ENCODE peak calls at places on chromosome 17, in six cellular contexts. One of them, this sample, is unnamed.
A peak's percentile ranks its signal among the peaks of the same experiment; 100 is the strongest.

GRCh38 chr17:82204831-82205719 is 7.6 kb downstream of the CCDC57 start:
- DNase-seq in pancreas: peak; percentile 54
- DNase-seq in neural crest cell: no peak
- DNase-seq in PC-3: peak; percentile 91
- DNase-seq in AG10803: peak; percentile 62
- DNase-seq in fibroblast of mammary gland: peak; percentile 87
- DNase-seq in this sample: no peak

GRCh38 chr17:16465861-16466338 is 26.1 kb downstream of the LRRC75A start:
- DNase-seq in pancreas: no peak
- DNase-seq in neural crest cell: no peak
- DNase-seq in PC-3: no peak
- DNase-seq in AG10803: no peak
- DNase-seq in fibroblast of mammary gland: no peak
- DNase-seq in this sample: no peak

GRCh38 chr17:68576811-68577551 is 24.2 kb downstream of the FAM20A start:
- DNase-seq in pancreas: no peak
- DNase-seq in neural crest cell: no peak
- DNase-seq in PC-3: no peak
- DNase-seq in AG10803: peak; percentile 91
- DNase-seq in fibroblast of mammary gland: peak; percentile 95
- DNase-seq in this sample: no peak

GRCh38 chr17:41835800-41836549 is at the start of gene NT5C3B:
- DNase-seq in pancreas: peak; percentile 79
- DNase-seq in neural crest cell: peak; percentile 56
- DNase-seq in PC-3: peak; percentile 55
- DNase-seq in AG10803: peak; percentile 46
- DNase-seq in fibroblast of mammary gland: peak; percentile 17
- DNase-seq in this sample: peak; percentile 35

GRCh38 chr17:1271020-1271423 is 778 bp downstream of the BHLHA9 start:
- DNase-seq in pancreas: no peak
- DNase-seq in neural crest cell: no peak
- DNase-seq in PC-3: no peak
- DNase-seq in AG10803: no peak
- DNase-seq in fibroblast of mammary gland: no peak
- DNase-seq in this sample: no peak

GRCh38 chr17:10729334-10730193 is at the start of gene TMEM220:
- DNase-seq in pancreas: peak; percentile 85
- DNase-seq in neural crest cell: peak; percentile 72
- DNase-seq in PC-3: peak; percentile 60
- DNase-seq in AG10803: peak; percentile 75
- DNase-seq in fibroblast of mammary gland: peak; percentile 63
- DNase-seq in this sample: peak; percentile 50

GRCh38 chr17:48463531-48463930 is 33.5 kb upstream of the SKAP1 start:
- DNase-seq in pancreas: no peak
- DNase-seq in neural crest cell: no peak
- DNase-seq in PC-3: no peak
- DNase-seq in AG10803: peak; percentile 86
- DNase-seq in fibroblast of mammary gland: peak; percentile 62
- DNase-seq in this sample: no peak

GRCh38 chr17:71631483-71631882 is 489.3 kb upstream of the SOX9 start:
- DNase-seq in pancreas: no peak
- DNase-seq in neural crest cell: no peak
- DNase-seq in PC-3: peak; percentile 91
- DNase-seq in AG10803: peak; percentile 86
- DNase-seq in fibroblast of mammary gland: peak; percentile 26
- DNase-seq in this sample: no peak

GRCh38 chr17:70086468-70086867 is 11.4 kb downstream of the KCNJ16 start:
- DNase-seq in pancreas: no peak
- DNase-seq in neural crest cell: no peak
- DNase-seq in PC-3: peak; percentile 59
- DNase-seq in AG10803: no peak
- DNase-seq in fibroblast of mammary gland: no peak
- DNase-seq in this sample: no peak

GRCh38 chr17:33050611-33051140 is 59.0 kb downstream of the SPACA3 start:
- DNase-seq in pancreas: no peak
- DNase-seq in neural crest cell: no peak
- DNase-seq in PC-3: no peak
- DNase-seq in AG10803: no peak
- DNase-seq in fibroblast of mammary gland: no peak
- DNase-seq in this sample: no peak

GRCh38 chr17:75181608-75182318 is 996 bp downstream of the SUMO2 start:
- DNase-seq in pancreas: no peak
- DNase-seq in neural crest cell: no peak
- DNase-seq in PC-3: no peak
- DNase-seq in AG10803: no peak
- DNase-seq in fibroblast of mammary gland: no peak
- DNase-seq in this sample: peak; percentile 49

GRCh38 chr17:27618417-27618816 is 12.6 kb upstream of the LGALS9 start:
- DNase-seq in pancreas: no peak
- DNase-seq in neural crest cell: no peak
- DNase-seq in PC-3: no peak
- DNase-seq in AG10803: no peak
- DNase-seq in fibroblast of mammary gland: no peak
- DNase-seq in this sample: no peak

GRCh38 chr17:5702951-5703510 is 118.7 kb upstream of the NLRP1 start:
- DNase-seq in pancreas: no peak
- DNase-seq in neural crest cell: no peak
- DNase-seq in PC-3: no peak
- DNase-seq in AG10803: no peak
- DNase-seq in fibroblast of mammary gland: no peak
- DNase-seq in this sample: no peak

GRCh38 chr17:75684924-75685323 is 17.8 kb downstream of the SAP30BP start:
- DNase-seq in pancreas: no peak
- DNase-seq in neural crest cell: no peak
- DNase-seq in PC-3: peak; percentile 84
- DNase-seq in AG10803: peak; percentile 82
- DNase-seq in fibroblast of mammary gland: peak; percentile 44
- DNase-seq in this sample: no peak

GRCh38 chr17:28001149-28001548 is 41.3 kb upstream of the NLK start:
- DNase-seq in pancreas: no peak
- DNase-seq in neural crest cell: no peak
- DNase-seq in PC-3: no peak
- DNase-seq in AG10803: no peak
- DNase-seq in fibroblast of mammary gland: peak; percentile 21
- DNase-seq in this sample: no peak

GRCh38 chr17:7328840-7329359 is at the start of gene NEURL4:
- DNase-seq in pancreas: no peak
- DNase-seq in neural crest cell: peak; percentile 37
- DNase-seq in PC-3: peak; percentile 2
- DNase-seq in AG10803: no peak
- DNase-seq in fibroblast of mammary gland: no peak
- DNase-seq in this sample: no peak

GRCh38 chr17:82592289-82592683 is 56.0 kb downstream of the WDR45B start:
- DNase-seq in pancreas: no peak
- DNase-seq in neural crest cell: no peak
- DNase-seq in PC-3: no peak
- DNase-seq in AG10803: peak; percentile 9
- DNase-seq in fibroblast of mammary gland: no peak
- DNase-seq in this sample: no peak

GRCh38 chr17:382644-383533 is 30.3 kb upstream of the RPH3AL start:
- DNase-seq in pancreas: no peak
- DNase-seq in neural crest cell: peak; percentile 70
- DNase-seq in PC-3: no peak
- DNase-seq in AG10803: peak; percentile 54
- DNase-seq in fibroblast of mammary gland: no peak
- DNase-seq in this sample: no peak

GRCh38 chr17:45719335-45720071 is 64.6 kb upstream of the CRHR1 start:
- DNase-seq in pancreas: no peak
- DNase-seq in neural crest cell: no peak
- DNase-seq in PC-3: peak; percentile 97
- DNase-seq in AG10803: peak; percentile 78
- DNase-seq in fibroblast of mammary gland: peak; percentile 81
- DNase-seq in this sample: no peak

GRCh38 chr17:39699818-39700147 is at the start of gene ERBB2:
- DNase-seq in pancreas: peak; percentile 72
- DNase-seq in neural crest cell: peak; percentile 42
- DNase-seq in PC-3: peak; percentile 71
- DNase-seq in AG10803: peak; percentile 80
- DNase-seq in fibroblast of mammary gland: peak; percentile 71
- DNase-seq in this sample: no peak

GRCh38 chr17:16287563-16288027 is 65.7 kb downstream of the CENPV start:
- DNase-seq in pancreas: no peak
- DNase-seq in neural crest cell: no peak
- DNase-seq in PC-3: peak; percentile 55
- DNase-seq in AG10803: peak; percentile 70
- DNase-seq in fibroblast of mammary gland: peak; percentile 62
- DNase-seq in this sample: no peak

GRCh38 chr17:44110011-44110686 is 13.3 kb downstream of the HDAC5 start:
- DNase-seq in pancreas: no peak
- DNase-seq in neural crest cell: no peak
- DNase-seq in PC-3: no peak
- DNase-seq in AG10803: no peak
- DNase-seq in fibroblast of mammary gland: no peak
- DNase-seq in this sample: no peak

GRCh38 chr17:78422267-78422605 is 43.8 kb downstream of the PGS1 start:
- DNase-seq in pancreas: no peak
- DNase-seq in neural crest cell: no peak
- DNase-seq in PC-3: no peak
- DNase-seq in AG10803: no peak
- DNase-seq in fibroblast of mammary gland: no peak
- DNase-seq in this sample: no peak
- TF ChIP-seq CTCF in pancreas: no peak
- TF ChIP-seq CTCF in neural crest cell: no peak
- TF ChIP-seq CTCF in PC-3: peak; percentile 21
- TF ChIP-seq CTCF in AG10803: no peak
- TF ChIP-seq CTCF in fibroblast of mammary gland: no peak
- TF ChIP-seq CTCF in this sample: peak; percentile 45

GRCh38 chr17:79511471-79511870 is 99.4 kb downstream of the RBFOX3 start:
- DNase-seq in pancreas: no peak
- DNase-seq in neural crest cell: no peak
- DNase-seq in PC-3: no peak
- DNase-seq in AG10803: no peak
- DNase-seq in fibroblast of mammary gland: no peak
- DNase-seq in this sample: no peak
- TF ChIP-seq CTCF in pancreas: no peak
- TF ChIP-seq CTCF in neural crest cell: no peak
- TF ChIP-seq CTCF in PC-3: no peak
- TF ChIP-seq CTCF in AG10803: no peak
- TF ChIP-seq CTCF in fibroblast of mammary gland: no peak
- TF ChIP-seq CTCF in this sample: no peak

GRCh38 chr17:35171834-35172233 is 22.4 kb downstream of the SLC35G3 start:
- DNase-seq in pancreas: no peak
- DNase-seq in neural crest cell: no peak
- DNase-seq in PC-3: peak; percentile 33
- DNase-seq in AG10803: peak; percentile 8
- DNase-seq in fibroblast of mammary gland: peak; percentile 61
- DNase-seq in this sample: no peak

GRCh38 chr17:35174835-35175334 is 19.3 kb downstream of the SLC35G3 start:
- DNase-seq in pancreas: no peak
- DNase-seq in neural crest cell: no peak
- DNase-seq in PC-3: no peak
- DNase-seq in AG10803: no peak
- DNase-seq in fibroblast of mammary gland: no peak
- DNase-seq in this sample: no peak

GRCh38 chr17:35167666-35168065 is 20.0 kb downstream of the UNC45B start:
- DNase-seq in pancreas: no peak
- DNase-seq in neural crest cell: no peak
- DNase-seq in PC-3: peak; percentile 51
- DNase-seq in AG10803: peak; percentile 19
- DNase-seq in fibroblast of mammary gland: peak; percentile 67
- DNase-seq in this sample: no peak

GRCh38 chr17:35169964-35170363 is 22.3 kb downstream of the UNC45B start:
- DNase-seq in pancreas: no peak
- DNase-seq in neural crest cell: no peak
- DNase-seq in PC-3: no peak
- DNase-seq in AG10803: no peak
- DNase-seq in fibroblast of mammary gland: no peak
- DNase-seq in this sample: peak; percentile 11

DNA sequence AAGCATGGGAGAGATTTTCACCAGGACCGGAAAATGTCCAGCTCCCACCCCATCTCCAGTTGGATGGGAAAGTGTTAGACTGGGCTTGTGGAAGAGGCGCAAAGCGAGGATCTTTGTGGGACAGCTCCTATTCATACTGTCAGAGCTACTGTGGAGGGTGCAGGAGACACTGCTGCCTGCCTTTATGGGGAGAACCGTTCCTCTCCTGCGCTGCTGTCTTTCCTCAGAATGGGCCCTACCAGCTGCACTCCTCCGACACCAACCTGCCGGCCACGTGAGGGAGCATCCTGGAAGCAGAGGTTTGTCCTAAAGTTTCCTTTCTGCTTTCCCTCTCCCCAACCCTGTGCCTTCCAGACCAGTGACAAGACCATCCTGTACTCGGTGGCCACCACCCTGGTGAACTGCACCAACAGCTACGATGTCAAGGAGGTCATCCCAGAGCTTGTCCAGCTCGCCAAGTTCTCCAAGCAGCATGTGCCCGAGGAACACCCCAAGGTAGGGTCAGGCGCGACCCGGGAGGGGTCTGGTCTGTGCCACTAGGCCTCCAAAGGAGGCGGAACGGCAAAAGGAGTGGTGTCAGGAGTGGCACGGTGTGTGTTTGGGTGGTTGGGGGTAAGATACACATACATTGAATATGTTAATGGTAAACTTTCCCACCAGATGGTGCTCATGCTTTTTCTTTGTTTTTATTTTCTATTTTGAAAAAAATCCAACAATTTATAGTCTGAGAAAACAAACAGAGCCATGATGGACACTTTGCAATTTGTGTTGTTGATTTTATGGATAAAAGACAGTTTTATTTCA is 23.0 kb downstream of the SLC35G3 start:
- DNase-seq in pancreas: no peak
- DNase-seq in neural crest cell: no peak
- DNase-seq in PC-3: peak; percentile 64
- DNase-seq in AG10803: peak; percentile 14
- DNase-seq in fibroblast of mammary gland: peak; percentile 47
- DNase-seq in this sample: peak; percentile 20
- TF ChIP-seq CTCF in pancreas: no peak
- TF ChIP-seq CTCF in neural crest cell: no peak
- TF ChIP-seq CTCF in PC-3: peak; percentile 60
- TF ChIP-seq CTCF in AG10803: peak; percentile 51
- TF ChIP-seq CTCF in fibroblast of mammary gland: peak; percentile 32
- TF ChIP-seq CTCF in this sample: peak; percentile 66

GRCh38 chr17:12348476-12348875 is 317.2 kb upstream of the MYOCD start:
- DNase-seq in pancreas: no peak
- DNase-seq in neural crest cell: no peak
- DNase-seq in PC-3: no peak
- DNase-seq in AG10803: no peak
- DNase-seq in fibroblast of mammary gland: peak; percentile 6
- DNase-seq in this sample: no peak

GRCh38 chr17:12342161-12342560 is 321.5 kb downstream of the MAP2K4 start:
- DNase-seq in pancreas: no peak
- DNase-seq in neural crest cell: no peak
- DNase-seq in PC-3: no peak
- DNase-seq in AG10803: no peak
- DNase-seq in fibroblast of mammary gland: no peak
- DNase-seq in this sample: no peak

DNA sequence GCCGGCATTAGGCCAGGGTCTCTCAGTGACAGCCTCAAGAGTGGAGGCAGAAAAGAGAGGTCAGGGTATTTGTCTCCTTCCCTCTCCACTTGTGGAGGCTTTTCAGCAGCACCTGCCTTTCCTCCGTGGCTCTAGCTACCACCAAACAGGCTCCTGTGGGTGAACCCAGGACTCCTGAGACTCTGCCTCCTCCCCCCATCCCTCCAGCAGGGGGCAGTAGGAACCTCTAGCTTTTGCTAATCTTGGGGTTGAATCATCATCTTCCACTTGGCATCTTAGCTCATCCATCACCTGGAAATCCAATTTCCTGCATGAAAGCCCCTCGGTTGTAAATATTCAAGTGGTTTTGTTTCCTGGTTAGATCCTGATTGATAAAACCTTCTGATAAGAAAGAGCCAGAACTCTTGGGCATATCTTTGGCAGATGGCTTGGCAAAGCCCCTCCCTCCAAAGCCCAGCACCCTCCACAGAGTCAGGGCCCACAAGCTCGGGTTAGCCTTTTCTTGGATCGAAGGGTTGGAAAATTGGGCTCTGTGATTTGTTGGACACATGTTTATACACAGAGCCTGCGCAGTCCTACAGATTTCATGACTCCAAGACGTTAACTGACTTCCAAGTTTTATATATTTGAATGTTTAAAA is 322.1 kb downstream of the MAP2K4 start:
- DNase-seq in pancreas: peak; percentile 27
- DNase-seq in neural crest cell: peak; percentile 16
- DNase-seq in PC-3: peak; percentile 27
- DNase-seq in AG10803: no peak
- DNase-seq in fibroblast of mammary gland: peak; percentile 45
- DNase-seq in this sample: no peak
- TF ChIP-seq CTCF in pancreas: no peak
- TF ChIP-seq CTCF in neural crest cell: peak; percentile 51
- TF ChIP-seq CTCF in PC-3: peak; percentile 54
- TF ChIP-seq CTCF in AG10803: peak; percentile 48
- TF ChIP-seq CTCF in fibroblast of mammary gland: peak; percentile 71
- TF ChIP-seq CTCF in this sample: no peak

This sample was measured in natural killer cell.